ENCODE peak calls at places on chromosomes 4 and X, in six cellular contexts. One of them, this sample, is unnamed.

GRCh38 chr4:155900402-155900801 is 3.1 kb upstream of the TDO2 start:
- DNase-seq in transverse colon: no peak
- DNase-seq in tibial nerve: no peak
- DNase-seq in upper lobe of left lung: no peak
- DNase-seq in A549: no peak
- DNase-seq in stomach: no peak
- DNase-seq in this sample: no peak

GRCh38 chrX:8204169-8204935 is 33.3 kb upstream of the VCX2 start:
- DNase-seq in stomach: no peak
- DNase-seq in transverse colon: no peak
- DNase-seq in A549: no peak
- DNase-seq in tibial nerve: no peak
- DNase-seq in upper lobe of left lung: no peak
- DNase-seq in this sample: no peak

GRCh38 chr4:153346031-153346430 is 1.5 kb downstream of the MND1 start:
- DNase-seq in transverse colon: no peak
- DNase-seq in stomach: no peak
- DNase-seq in A549: no peak
- DNase-seq in upper lobe of left lung: no peak
- DNase-seq in tibial nerve: no peak
- DNase-seq in this sample: no peak

GRCh38 chr4:38687571-38688011 is 23.6 kb downstream of the KLF3 start:
- DNase-seq in stomach: no peak
- DNase-seq in tibial nerve: no peak
- DNase-seq in A549: no peak
- DNase-seq in transverse colon: no peak
- DNase-seq in upper lobe of left lung: no peak
- DNase-seq in this sample: no peak

GRCh38 chr4:31370866-31371465 is 650.8 kb downstream of the PCDH7 start:
- DNase-seq in transverse colon: no peak
- DNase-seq in upper lobe of left lung: no peak
- DNase-seq in tibial nerve: no peak
- DNase-seq in A549: peak; percentile 7
- DNase-seq in stomach: no peak
- DNase-seq in this sample: no peak

GRCh38 chrX:56789518-56790070 is 60.6 kb downstream of the NBDY start:
- DNase-seq in A549: no peak
- DNase-seq in tibial nerve: no peak
- DNase-seq in stomach: peak; percentile 0
- DNase-seq in upper lobe of left lung: peak; percentile 10
- DNase-seq in transverse colon: peak; percentile 2
- DNase-seq in this sample: no peak

GRCh38 chr4:147096667-147097604 is 151.3 kb upstream of the TTC29 start:
- DNase-seq in tibial nerve: peak; percentile 36
- DNase-seq in upper lobe of left lung: no peak
- DNase-seq in transverse colon: no peak
- DNase-seq in stomach: no peak
- DNase-seq in A549: peak; percentile 13
- DNase-seq in this sample: no peak

GRCh38 chr4:182314537-182314936 is 71.3 kb downstream of the TENM3 start:
- DNase-seq in tibial nerve: no peak
- DNase-seq in transverse colon: no peak
- DNase-seq in A549: no peak
- DNase-seq in upper lobe of left lung: no peak
- DNase-seq in stomach: no peak
- DNase-seq in this sample: no peak

GRCh38 chrX:71910526-71911022 is at the start of gene NHSL2:
- DNase-seq in transverse colon: no peak
- DNase-seq in tibial nerve: no peak
- DNase-seq in upper lobe of left lung: no peak
- DNase-seq in stomach: no peak
- DNase-seq in A549: no peak
- DNase-seq in this sample: peak; percentile 30

GRCh38 chr4:19736968-19737756 is 514.5 kb upstream of the SLIT2 start:
- DNase-seq in upper lobe of left lung: no peak
- DNase-seq in stomach: no peak
- DNase-seq in A549: no peak
- DNase-seq in tibial nerve: no peak
- DNase-seq in transverse colon: no peak
- DNase-seq in this sample: no peak

GRCh38 chrX:47129879-47130358 is 14.6 kb downstream of the NDUFB11 start:
- DNase-seq in tibial nerve: no peak
- DNase-seq in stomach: no peak
- DNase-seq in A549: no peak
- DNase-seq in transverse colon: no peak
- DNase-seq in upper lobe of left lung: no peak
- DNase-seq in this sample: no peak

GRCh38 chrX:103565752-103566151 is 19.6 kb upstream of the TCEAL4 start:
- DNase-seq in tibial nerve: no peak
- DNase-seq in stomach: no peak
- DNase-seq in transverse colon: no peak
- DNase-seq in upper lobe of left lung: no peak
- DNase-seq in A549: no peak
- DNase-seq in this sample: no peak

GRCh38 chr4:10461091-10461849 is 4.0 kb upstream of the ZNF518B start:
- DNase-seq in stomach: peak; percentile 62
- DNase-seq in transverse colon: peak; percentile 57
- DNase-seq in tibial nerve: peak; percentile 10
- DNase-seq in A549: peak; percentile 9
- DNase-seq in upper lobe of left lung: peak; percentile 68
- DNase-seq in this sample: peak; percentile 27

DNA sequence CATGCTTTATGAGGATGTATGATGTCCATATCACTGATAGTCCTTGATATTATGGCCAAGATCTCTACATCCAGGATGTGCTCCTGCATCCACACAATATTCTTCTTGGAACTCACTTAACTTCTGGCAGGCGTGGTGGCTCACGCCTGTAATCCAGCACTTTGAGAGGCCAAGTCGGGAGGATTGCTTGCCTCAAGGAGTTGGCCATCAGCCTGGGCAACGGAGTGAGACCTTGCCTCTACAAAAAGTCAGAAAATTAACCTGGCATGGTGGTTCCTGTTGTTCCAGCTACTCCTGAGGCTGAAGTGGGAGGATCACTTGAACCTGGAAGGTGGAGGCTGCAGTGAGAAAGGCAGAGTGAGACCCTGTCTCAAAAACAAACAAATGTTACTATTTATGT is 2.3 kb upstream of the HNRNPD start:
- DNase-seq in tibial nerve: no peak
- DNase-seq in transverse colon: no peak
- DNase-seq in A549: no peak
- DNase-seq in stomach: no peak
- DNase-seq in upper lobe of left lung: no peak
- DNase-seq in this sample: no peak
- H3K4me3 ChIP-seq in tibial nerve: no peak overlapping the region
- H3K4me3 ChIP-seq in transverse colon: no peak overlapping the region
- H3K4me3 ChIP-seq in A549: no peak overlapping the region
- H3K4me3 ChIP-seq in stomach: no peak overlapping the region
- H3K4me3 ChIP-seq in upper lobe of left lung: no peak overlapping the region
- H3K4me3 ChIP-seq in this sample: no peak overlapping the region

GRCh38 chr4:94516999-94517398 is 65.3 kb downstream of the PDLIM5 start:
- DNase-seq in transverse colon: no peak
- DNase-seq in tibial nerve: no peak
- DNase-seq in upper lobe of left lung: no peak
- DNase-seq in stomach: no peak
- DNase-seq in A549: no peak
- DNase-seq in this sample: no peak
- TF ChIP-seq EP300 in transverse colon: no peak
- TF ChIP-seq EP300 in tibial nerve: no peak
- TF ChIP-seq EP300 in upper lobe of left lung: no peak
- TF ChIP-seq EP300 in stomach: no peak
- TF ChIP-seq EP300 in A549: no peak
- TF ChIP-seq EP300 in this sample: no peak

GRCh38 chr4:78889955-78890354 is 49.3 kb downstream of the PAQR3 start:
- DNase-seq in stomach: no peak
- DNase-seq in tibial nerve: no peak
- DNase-seq in A549: no peak
- DNase-seq in transverse colon: no peak
- DNase-seq in upper lobe of left lung: no peak
- DNase-seq in this sample: no peak
- H3K4me3 ChIP-seq in stomach: no peak overlapping the region
- H3K4me3 ChIP-seq in tibial nerve: no peak overlapping the region
- H3K4me3 ChIP-seq in A549: no peak overlapping the region
- H3K4me3 ChIP-seq in transverse colon: no peak overlapping the region
- H3K4me3 ChIP-seq in upper lobe of left lung: no peak overlapping the region
- H3K4me3 ChIP-seq in this sample: no peak overlapping the region

DNA sequence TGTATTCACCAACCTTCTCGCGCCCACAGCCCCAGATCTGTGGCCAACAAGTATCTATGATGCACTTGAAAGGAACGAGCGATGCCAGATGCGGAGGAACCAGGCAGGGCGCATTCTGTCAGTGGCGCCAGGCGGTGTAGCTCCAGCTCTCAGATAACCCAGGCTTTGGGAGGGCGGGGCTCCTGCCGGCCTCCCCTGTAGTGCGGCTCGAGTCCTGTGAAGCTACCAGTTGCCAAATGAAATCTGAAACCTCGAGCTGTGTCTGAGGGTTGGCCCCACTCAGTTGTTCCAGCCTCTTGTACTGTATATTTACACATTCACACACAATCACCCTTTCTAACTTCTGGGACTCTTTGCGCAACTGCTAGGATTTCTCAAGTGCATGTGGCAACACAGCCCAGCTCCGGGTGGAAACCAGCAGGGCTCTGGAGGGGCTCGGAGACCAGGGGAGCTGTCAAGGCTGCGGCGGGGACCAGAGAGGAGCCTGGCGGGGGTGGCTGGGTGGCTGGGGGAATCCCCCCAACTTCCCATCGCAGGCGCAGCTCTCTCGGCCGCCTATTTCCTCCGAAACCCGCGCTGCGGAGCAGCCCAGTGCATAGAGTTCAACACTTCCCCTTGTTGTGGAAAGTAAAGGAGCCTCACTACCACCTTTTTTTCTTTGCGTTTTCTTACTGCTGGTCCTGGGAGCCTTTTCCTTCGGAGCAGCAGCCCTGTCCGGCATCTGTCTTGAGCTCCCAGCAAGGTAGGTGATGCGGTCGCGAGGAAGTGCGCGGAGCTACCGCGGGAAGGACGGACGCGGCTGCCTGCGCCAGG is at the start of gene ARHGAP24:
- DNase-seq in stomach: peak; percentile 91
- DNase-seq in A549: peak; percentile 64
- DNase-seq in upper lobe of left lung: peak; percentile 96
- DNase-seq in tibial nerve: peak; percentile 87
- DNase-seq in transverse colon: peak; percentile 78
- DNase-seq in this sample: peak; percentile 75
- TF ChIP-seq EP300 in stomach: no peak
- TF ChIP-seq EP300 in A549: no peak
- TF ChIP-seq EP300 in upper lobe of left lung: no peak
- TF ChIP-seq EP300 in tibial nerve: peak; percentile 49
- TF ChIP-seq EP300 in transverse colon: no peak
- TF ChIP-seq EP300 in this sample: no peak

GRCh38 chrX:150063138-150063518 is 124.8 kb upstream of the EOLA2 start:
- DNase-seq in transverse colon: no peak
- DNase-seq in A549: no peak
- DNase-seq in upper lobe of left lung: no peak
- DNase-seq in stomach: no peak
- DNase-seq in tibial nerve: no peak
- DNase-seq in this sample: no peak
- H3K4me3 ChIP-seq in transverse colon: no peak overlapping the region
- H3K4me3 ChIP-seq in A549: no peak overlapping the region
- H3K4me3 ChIP-seq in upper lobe of left lung: no peak overlapping the region
- H3K4me3 ChIP-seq in stomach: no peak overlapping the region
- H3K4me3 ChIP-seq in tibial nerve: no peak overlapping the region
- H3K4me3 ChIP-seq in this sample: no peak overlapping the region

GRCh38 chr4:21209854-21210253 is 509.6 kb downstream of the PACRGL start:
- DNase-seq in transverse colon: no peak
- DNase-seq in upper lobe of left lung: no peak
- DNase-seq in A549: no peak
- DNase-seq in tibial nerve: no peak
- DNase-seq in stomach: no peak
- DNase-seq in this sample: no peak
- TF ChIP-seq EP300 in transverse colon: no peak
- TF ChIP-seq EP300 in upper lobe of left lung: no peak
- TF ChIP-seq EP300 in A549: no peak
- TF ChIP-seq EP300 in tibial nerve: no peak
- TF ChIP-seq EP300 in stomach: no peak
- TF ChIP-seq EP300 in this sample: no peak

GRCh38 chr4:70613893-70614572 is 14.5 kb upstream of the ENAM start:
- DNase-seq in transverse colon: no peak
- DNase-seq in stomach: no peak
- DNase-seq in tibial nerve: no peak
- DNase-seq in upper lobe of left lung: no peak
- DNase-seq in A549: no peak
- DNase-seq in this sample: no peak
- H3K4me3 ChIP-seq in transverse colon: no peak overlapping the region
- H3K4me3 ChIP-seq in stomach: peak overlapping the region; percentile 33
- H3K4me3 ChIP-seq in tibial nerve: peak overlapping the region; percentile 19
- H3K4me3 ChIP-seq in upper lobe of left lung: peak overlapping the region; percentile 27
- H3K4me3 ChIP-seq in A549: no peak overlapping the region
- H3K4me3 ChIP-seq in this sample: no peak overlapping the region

GRCh38 chrX:136032370-136032769 is 47.1 kb downstream of the SLC9A6 start:
- DNase-seq in tibial nerve: no peak
- DNase-seq in stomach: no peak
- DNase-seq in A549: no peak
- DNase-seq in transverse colon: no peak
- DNase-seq in upper lobe of left lung: no peak
- DNase-seq in this sample: no peak

GRCh38 chrX:136031626-136032025 is 46.4 kb downstream of the SLC9A6 start:
- DNase-seq in transverse colon: no peak
- DNase-seq in upper lobe of left lung: no peak
- DNase-seq in tibial nerve: no peak
- DNase-seq in A549: no peak
- DNase-seq in stomach: no peak
- DNase-seq in this sample: no peak

GRCh38 chrX:136034622-136035021 is 49.4 kb downstream of the SLC9A6 start:
- DNase-seq in stomach: no peak
- DNase-seq in A549: no peak
- DNase-seq in upper lobe of left lung: no peak
- DNase-seq in tibial nerve: no peak
- DNase-seq in transverse colon: no peak
- DNase-seq in this sample: no peak

GRCh38 chrX:136028383-136028984 is 43.2 kb downstream of the SLC9A6 start:
- DNase-seq in A549: peak; percentile 28
- DNase-seq in stomach: no peak
- DNase-seq in transverse colon: no peak
- DNase-seq in upper lobe of left lung: no peak
- DNase-seq in tibial nerve: peak; percentile 24
- DNase-seq in this sample: no peak

GRCh38 chrX:136030357-136031225 is 45.4 kb downstream of the SLC9A6 start:
- DNase-seq in stomach: no peak
- DNase-seq in A549: no peak
- DNase-seq in tibial nerve: peak; percentile 52
- DNase-seq in upper lobe of left lung: no peak
- DNase-seq in transverse colon: peak; percentile 36
- DNase-seq in this sample: no peak
- TF ChIP-seq EP300 in stomach: peak; percentile 61
- TF ChIP-seq EP300 in A549: no peak
- TF ChIP-seq EP300 in tibial nerve: no peak
- TF ChIP-seq EP300 in upper lobe of left lung: no peak
- TF ChIP-seq EP300 in transverse colon: no peak
- TF ChIP-seq EP300 in this sample: no peak

This sample was measured in ovary.